ENCODE peak calls at places on chromosomes 13 and 19, in five cellular contexts. W is GM06990, G is A549, M is fibroblast of lung, U is cardiac muscle cell. E is an unnamed sample.

GRCh38 chr19:30074096-30074495 is 132.1 kb downstream of the URI1 start:
- DNase-seq in W (no peak), G (no peak), M (no peak), U (no peak), E (peak)

GRCh38 chr13:71852082-71852481 is 14.9 kb downstream of the DACH1 start:
- DNase-seq in W (no peak), G (no peak), M (no peak), U (no peak), E (no peak)

GRCh38 chr13:108495686-108496363 is 133.6 kb upstream of the MYO16 start:
- DNase-seq in W (no peak), G (no peak), M (peak), U (peak), E (no peak)

GRCh38 chr19:55467236-55468053 is 2.9 kb upstream of the C19orf85 start:
- DNase-seq in W (peak), G (peak), M (peak), U (peak), E (peak)

GRCh38 chr13:42229287-42229686 is 42.7 kb upstream of the AKAP11 start:
- DNase-seq in W (no peak), G (no peak), M (no peak), U (no peak), E (no peak)

GRCh38 chr13:113151745-113152707 is 6.4 kb upstream of the PROZ start:
- DNase-seq in W (no peak), G (no peak), M (peak), U (no peak), E (no peak)

GRCh38 chr13:20295956-20296355 is 63.8 kb upstream of the GJB6 start:
- DNase-seq in W (no peak), G (no peak), M (no peak), U (no peak), E (no peak)

GRCh38 chr19:34936184-34936583 is 9.5 kb downstream of the ZNF30 start:
- DNase-seq in W (no peak), G (no peak), M (no peak), U (no peak), E (no peak)

GRCh38 chr19:36916991-36917390 is 859 bp downstream of the ZNF568 start:
- DNase-seq in W (peak), G (no peak), M (peak), U (peak), E (no peak)

GRCh38 chr19:17762505-17763229 is 11.4 kb downstream of the FCHO1 start:
- DNase-seq in W (no peak), G (peak), M (peak), U (peak), E (no peak)

GRCh38 chr19:12788682-12789097 is 2.6 kb upstream of the JUNB start:
- DNase-seq in W (peak), G (no peak), M (peak), U (peak), E (peak)

GRCh38 chr13:110726726-110727125 is 13.2 kb downstream of the ING1 start:
- DNase-seq in W (no peak), G (no peak), M (no peak), U (no peak), E (no peak)

DNA sequence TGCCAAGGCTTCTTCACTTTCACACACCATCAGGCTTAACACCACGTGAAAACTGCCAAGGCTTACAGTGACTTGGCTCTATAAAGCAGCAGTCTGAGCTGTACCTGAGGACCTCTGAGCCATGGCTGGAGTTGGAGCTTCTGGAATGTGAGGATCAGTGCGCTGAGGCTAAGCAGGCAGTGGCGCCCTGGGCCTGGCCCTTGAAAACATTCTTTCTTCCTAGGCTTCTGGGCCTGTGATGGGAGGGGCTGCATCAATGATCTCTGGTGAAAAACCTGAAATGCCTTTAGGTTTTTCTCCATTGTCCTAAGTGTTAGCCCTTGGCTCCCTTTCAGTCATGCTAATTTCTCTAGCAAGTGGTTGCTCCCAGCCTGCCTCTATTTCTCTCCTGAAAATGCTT is 192.5 kb upstream of the PCDH20 start:
- DNase-seq in W (no peak), G (no peak), M (no peak), U (no peak), E (no peak)
- TF ChIP-seq CTCF in W (no peak), G (no peak), M (no peak), U (no peak), E (no peak)

DNA sequence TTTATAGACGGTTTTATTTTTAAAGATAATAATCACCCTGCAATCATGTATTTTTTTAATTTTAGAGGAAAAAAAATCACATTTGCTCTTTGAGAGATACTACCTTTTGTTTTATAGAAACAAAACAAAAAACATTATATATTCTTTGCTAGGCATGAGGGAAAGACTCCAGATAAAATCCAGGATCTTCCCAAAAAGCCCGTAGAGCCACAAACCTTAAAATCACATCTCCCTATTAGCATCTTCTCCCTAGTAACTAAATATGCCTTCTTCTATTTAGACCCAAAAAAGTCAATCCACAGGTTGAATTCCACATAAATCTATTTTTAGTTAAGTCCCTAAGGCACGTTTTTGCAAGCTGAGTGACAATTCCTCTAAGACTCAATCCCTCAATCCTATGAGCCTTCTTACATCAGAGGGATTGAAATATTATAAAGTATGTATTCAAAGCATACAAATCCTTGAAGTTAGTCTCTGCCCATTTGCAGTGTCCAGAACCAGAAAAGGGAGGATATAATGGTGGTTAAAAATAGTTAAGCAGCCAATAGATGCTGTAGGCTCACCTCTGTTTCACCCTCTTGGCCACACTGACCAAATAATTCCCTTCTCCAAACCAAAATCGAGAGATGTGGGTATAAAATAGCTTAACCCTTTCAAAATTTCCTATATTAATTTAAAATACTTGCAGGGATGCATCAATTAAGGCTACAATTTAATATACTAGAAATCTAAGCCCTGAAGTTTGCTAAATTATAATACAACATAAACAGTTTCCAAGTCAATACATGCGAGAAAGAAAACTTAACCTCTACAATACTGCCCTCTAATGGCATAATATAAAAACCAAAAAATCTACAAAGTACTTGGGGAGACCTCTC is 64.0 kb downstream of the SERP2 start:
- DNase-seq in W (no peak), G (no peak), M (peak), U (peak), E (no peak)
- TF ChIP-seq CTCF in W (peak), G (peak), M (peak), U (peak), E (peak)

DNA sequence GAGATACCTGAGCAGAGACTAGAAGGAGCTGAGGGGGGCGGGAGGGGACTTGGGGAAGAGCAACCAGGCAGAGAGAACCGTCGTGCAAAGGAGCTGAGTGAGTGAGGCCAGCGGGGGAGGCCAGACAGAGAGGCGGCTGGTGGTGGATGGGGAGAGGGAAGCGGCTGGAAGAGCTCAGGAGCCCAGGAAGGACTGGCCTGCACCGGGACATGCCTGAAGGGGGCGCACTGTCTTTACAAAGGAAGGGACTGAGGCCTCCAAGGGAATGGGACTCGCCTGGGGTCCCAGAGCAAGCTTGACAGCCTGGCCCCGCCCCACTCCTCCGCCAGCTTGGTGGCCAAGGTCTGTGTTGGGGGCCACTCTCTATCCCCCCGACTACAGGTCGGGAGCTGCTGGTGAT is 14.9 kb downstream of the ONECUT3 start:
- DNase-seq in W (no peak), G (no peak), M (no peak), U (peak), E (no peak)
- TF ChIP-seq CTCF in W (peak), G (no peak), M (no peak), U (peak), E (no peak)

GRCh38 chr13:84894749-84895148 is 904.5 kb downstream of the SLITRK6 start:
- DNase-seq in W (no peak), G (no peak), M (no peak), U (no peak), E (no peak)
- TF ChIP-seq CTCF in W (no peak), G (no peak), M (no peak), U (no peak), E (no peak)

GRCh38 chr13:32024750-32025149 is 6.8 kb upstream of the FRY start:
- DNase-seq in W (no peak), G (no peak), M (no peak), U (no peak), E (no peak)
- TF ChIP-seq CTCF in W (no peak), G (no peak), M (no peak), U (no peak), E (no peak)

DNA sequence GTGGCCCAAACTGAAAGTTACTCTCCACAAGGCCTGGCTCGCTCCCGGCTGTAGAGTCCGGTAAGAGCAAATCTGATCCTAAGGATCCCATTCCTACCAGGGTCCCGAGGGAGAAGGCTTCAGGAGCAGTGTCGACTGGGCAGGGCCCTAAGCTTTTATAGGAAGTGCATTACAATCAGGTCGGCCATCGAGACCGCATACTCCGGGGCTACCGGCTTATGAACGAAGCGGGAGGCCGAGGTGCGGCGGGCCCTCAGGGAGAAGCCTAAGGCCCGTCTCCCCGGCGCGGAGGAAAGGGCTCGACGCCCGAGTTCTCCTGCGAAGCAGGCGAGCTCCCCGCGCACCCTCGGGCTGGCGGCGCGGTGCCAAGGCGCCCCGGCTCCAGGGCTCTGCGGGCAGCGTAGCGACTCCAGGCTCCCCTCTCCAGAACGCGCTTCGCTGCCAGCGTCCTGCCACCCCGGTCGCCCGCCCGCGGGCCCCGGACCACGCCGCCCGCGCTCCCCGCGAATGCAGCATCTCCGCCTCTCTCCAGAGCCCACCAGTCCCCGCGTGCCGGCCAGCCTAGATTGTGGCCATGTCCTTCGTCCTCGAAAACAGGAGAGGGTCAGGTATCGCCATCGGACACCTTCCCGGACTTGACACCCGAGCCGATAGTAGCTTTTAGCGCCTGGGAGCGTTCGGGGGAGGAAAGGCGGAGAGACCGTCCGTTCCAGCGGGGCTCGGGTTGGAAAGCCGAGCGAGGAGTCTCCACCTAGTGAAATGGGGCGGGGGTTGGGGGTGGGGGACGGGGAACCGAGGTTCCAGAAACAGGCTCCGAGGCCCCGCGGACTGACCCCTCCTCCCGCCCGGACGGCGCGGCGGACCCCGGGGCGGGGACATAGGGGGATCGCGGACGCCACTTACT is 1.3 kb downstream of the EFNB2 start:
- DNase-seq in W (peak), G (no peak), M (peak), U (peak), E (peak)
- TF ChIP-seq CTCF in W (no peak), G (no peak), M (no peak), U (no peak), E (no peak)

DNA sequence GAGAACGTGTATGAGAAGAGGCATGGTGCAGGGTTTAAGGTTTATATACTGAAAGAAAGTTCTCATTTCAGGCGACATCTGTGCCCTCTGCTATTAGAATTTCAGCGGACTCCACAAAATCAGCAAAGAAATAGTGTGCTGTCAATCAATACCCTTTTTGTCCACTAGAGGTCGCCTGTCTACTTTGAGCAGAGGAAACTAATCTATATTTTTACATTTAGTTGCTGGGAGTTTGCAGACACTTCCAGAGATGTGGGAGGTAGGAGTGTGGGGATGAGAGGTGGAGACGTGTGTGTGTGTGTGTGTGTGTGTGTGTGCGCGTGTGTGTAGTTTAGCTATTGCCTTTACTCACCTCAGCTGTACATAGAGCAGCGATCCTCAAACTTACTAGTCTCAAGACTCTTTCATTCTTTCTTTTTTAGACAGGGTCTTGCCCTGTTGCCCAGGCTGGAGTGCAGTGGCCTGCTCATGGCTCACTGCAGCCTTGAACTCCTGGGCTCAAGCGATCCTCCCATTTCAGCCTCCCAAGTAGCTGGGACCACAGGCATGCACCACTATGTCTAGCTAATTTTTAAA is 9.7 kb downstream of the INAFM1 start:
- DNase-seq in W (no peak), G (peak), M (peak), U (peak), E (no peak)
- TF ChIP-seq CTCF in W (peak), G (peak), M (peak), U (peak), E (peak)